ENCODE peak calls at places on chromosome 14, in seven cellular contexts. One of them, this sample, is unnamed.

GRCh38 chr14:64113279-64113678 is 180.9 kb downstream of the ESR2 start:
- DNase-seq in lower lobe of right lung: no peak
- DNase-seq in tibial artery: no peak
- DNase-seq in A549: no peak
- DNase-seq in suprapubic skin: no peak
- DNase-seq in colonic mucosa: peak
- DNase-seq in brain microvascular endothelial cell: no peak
- DNase-seq in this sample: no peak

GRCh38 chr14:65462411-65462810 is 49.9 kb downstream of the FUT8 start:
- DNase-seq in tibial artery: no peak
- DNase-seq in A549: no peak
- DNase-seq in suprapubic skin: no peak
- DNase-seq in colonic mucosa: no peak
- DNase-seq in lower lobe of right lung: no peak
- DNase-seq in brain microvascular endothelial cell: peak
- DNase-seq in this sample: peak

GRCh38 chr14:47539065-47539464 is 136.3 kb downstream of the MDGA2 start:
- DNase-seq in A549: peak
- DNase-seq in brain microvascular endothelial cell: peak
- DNase-seq in lower lobe of right lung: no peak
- DNase-seq in suprapubic skin: no peak
- DNase-seq in tibial artery: no peak
- DNase-seq in colonic mucosa: no peak
- DNase-seq in this sample: no peak

GRCh38 chr14:63986789-63987533 is 134.2 kb downstream of the SYNE2 start:
- DNase-seq in colonic mucosa: no peak
- DNase-seq in brain microvascular endothelial cell: peak
- DNase-seq in tibial artery: no peak
- DNase-seq in suprapubic skin: no peak
- DNase-seq in A549: peak
- DNase-seq in lower lobe of right lung: no peak
- DNase-seq in this sample: peak

GRCh38 chr14:104113631-104114420 is 24.6 kb upstream of the KIF26A start:
- DNase-seq in colonic mucosa: peak
- DNase-seq in lower lobe of right lung: no peak
- DNase-seq in tibial artery: no peak
- DNase-seq in A549: no peak
- DNase-seq in brain microvascular endothelial cell: no peak
- DNase-seq in suprapubic skin: peak
- DNase-seq in this sample: no peak

GRCh38 chr14:69963966-69964365 is 84.8 kb downstream of the SMOC1 start:
- DNase-seq in lower lobe of right lung: no peak
- DNase-seq in colonic mucosa: no peak
- DNase-seq in brain microvascular endothelial cell: no peak
- DNase-seq in tibial artery: no peak
- DNase-seq in suprapubic skin: no peak
- DNase-seq in A549: no peak
- DNase-seq in this sample: no peak

GRCh38 chr14:64038857-64039542 is 186.2 kb downstream of the SYNE2 start:
- DNase-seq in colonic mucosa: no peak
- DNase-seq in lower lobe of right lung: no peak
- DNase-seq in A549: no peak
- DNase-seq in tibial artery: no peak
- DNase-seq in brain microvascular endothelial cell: no peak
- DNase-seq in suprapubic skin: no peak
- DNase-seq in this sample: no peak

GRCh38 chr14:61575126-61575525 is 120.2 kb upstream of the HIF1A start:
- DNase-seq in A549: no peak
- DNase-seq in lower lobe of right lung: no peak
- DNase-seq in suprapubic skin: no peak
- DNase-seq in colonic mucosa: no peak
- DNase-seq in tibial artery: no peak
- DNase-seq in brain microvascular endothelial cell: no peak
- DNase-seq in this sample: no peak

GRCh38 chr14:36423430-36423829 is 96.6 kb downstream of the NKX2-1 start:
- DNase-seq in brain microvascular endothelial cell: no peak
- DNase-seq in lower lobe of right lung: no peak
- DNase-seq in tibial artery: no peak
- DNase-seq in A549: no peak
- DNase-seq in colonic mucosa: no peak
- DNase-seq in suprapubic skin: no peak
- DNase-seq in this sample: no peak

GRCh38 chr14:95835331-95835730 is 41.3 kb upstream of the TUNAR start:
- DNase-seq in lower lobe of right lung: no peak
- DNase-seq in brain microvascular endothelial cell: no peak
- DNase-seq in suprapubic skin: no peak
- DNase-seq in tibial artery: no peak
- DNase-seq in colonic mucosa: no peak
- DNase-seq in A549: no peak
- DNase-seq in this sample: no peak

GRCh38 chr14:72906316-72906715 is 12.4 kb upstream of the DPF3 start:
- DNase-seq in colonic mucosa: no peak
- DNase-seq in suprapubic skin: no peak
- DNase-seq in lower lobe of right lung: no peak
- DNase-seq in tibial artery: no peak
- DNase-seq in A549: no peak
- DNase-seq in brain microvascular endothelial cell: no peak
- DNase-seq in this sample: peak

GRCh38 chr14:91059576-91060471 is 617 bp downstream of the RPS6KA5 start:
- DNase-seq in suprapubic skin: peak
- DNase-seq in lower lobe of right lung: peak
- DNase-seq in A549: no peak
- DNase-seq in colonic mucosa: peak
- DNase-seq in brain microvascular endothelial cell: peak
- DNase-seq in tibial artery: peak
- DNase-seq in this sample: no peak

GRCh38 chr14:76997257-76997970 is 31.1 kb downstream of the IRF2BPL start:
- DNase-seq in tibial artery: no peak
- DNase-seq in suprapubic skin: no peak
- DNase-seq in A549: no peak
- DNase-seq in colonic mucosa: no peak
- DNase-seq in brain microvascular endothelial cell: no peak
- DNase-seq in lower lobe of right lung: no peak
- DNase-seq in this sample: no peak

GRCh38 chr14:33851931-33852330 is 98.9 kb downstream of the EGLN3 start:
- DNase-seq in colonic mucosa: no peak
- DNase-seq in A549: no peak
- DNase-seq in brain microvascular endothelial cell: no peak
- DNase-seq in tibial artery: no peak
- DNase-seq in lower lobe of right lung: no peak
- DNase-seq in suprapubic skin: no peak
- DNase-seq in this sample: no peak

GRCh38 chr14:21106506-21107359 is 5.9 kb downstream of the TMEM253 start:
- DNase-seq in colonic mucosa: peak
- DNase-seq in suprapubic skin: no peak
- DNase-seq in brain microvascular endothelial cell: peak
- DNase-seq in tibial artery: peak
- DNase-seq in A549: peak
- DNase-seq in lower lobe of right lung: peak
- DNase-seq in this sample: no peak

GRCh38 chr14:91573894-91574837 is 64.1 kb upstream of the PPP4R3A start:
- DNase-seq in brain microvascular endothelial cell: peak
- DNase-seq in lower lobe of right lung: peak
- DNase-seq in colonic mucosa: peak
- DNase-seq in A549: peak
- DNase-seq in tibial artery: peak
- DNase-seq in suprapubic skin: no peak
- DNase-seq in this sample: no peak

GRCh38 chr14:29521526-29522137 is 406.0 kb downstream of the PRKD1 start:
- DNase-seq in A549: no peak
- DNase-seq in colonic mucosa: no peak
- DNase-seq in tibial artery: no peak
- DNase-seq in brain microvascular endothelial cell: no peak
- DNase-seq in lower lobe of right lung: no peak
- DNase-seq in suprapubic skin: no peak
- DNase-seq in this sample: no peak

GRCh38 chr14:77099425-77100167 is 1.5 kb downstream of the CIPC start:
- DNase-seq in tibial artery: no peak
- DNase-seq in brain microvascular endothelial cell: peak
- DNase-seq in lower lobe of right lung: no peak
- DNase-seq in A549: no peak
- DNase-seq in suprapubic skin: no peak
- DNase-seq in colonic mucosa: peak
- DNase-seq in this sample: peak

GRCh38 chr14:102008891-102009290 is 44.5 kb downstream of the DYNC1H1 start:
- DNase-seq in colonic mucosa: no peak
- DNase-seq in lower lobe of right lung: no peak
- DNase-seq in suprapubic skin: no peak
- DNase-seq in brain microvascular endothelial cell: no peak
- DNase-seq in tibial artery: no peak
- DNase-seq in A549: no peak
- DNase-seq in this sample: no peak

GRCh38 chr14:52266179-52266578 is 1.3 kb upstream of the PTGDR start:
- DNase-seq in brain microvascular endothelial cell: peak
- DNase-seq in tibial artery: peak
- DNase-seq in lower lobe of right lung: no peak
- DNase-seq in suprapubic skin: no peak
- DNase-seq in A549: no peak
- DNase-seq in colonic mucosa: no peak
- DNase-seq in this sample: no peak

GRCh38 chr14:97180304-97181200 is 383.4 kb downstream of the VRK1 start:
- DNase-seq in A549: peak
- DNase-seq in suprapubic skin: no peak
- DNase-seq in brain microvascular endothelial cell: peak
- DNase-seq in tibial artery: no peak
- DNase-seq in colonic mucosa: no peak
- DNase-seq in lower lobe of right lung: no peak
- DNase-seq in this sample: no peak

GRCh38 chr14:89504602-89505320 is 87.7 kb upstream of the FOXN3 start:
- DNase-seq in suprapubic skin: no peak
- DNase-seq in brain microvascular endothelial cell: peak
- DNase-seq in lower lobe of right lung: peak
- DNase-seq in tibial artery: no peak
- DNase-seq in A549: no peak
- DNase-seq in colonic mucosa: no peak
- DNase-seq in this sample: no peak

GRCh38 chr14:98369344-98369743 is 902.7 kb downstream of the BCL11B start:
- DNase-seq in suprapubic skin: no peak
- DNase-seq in tibial artery: no peak
- DNase-seq in colonic mucosa: no peak
- DNase-seq in brain microvascular endothelial cell: no peak
- DNase-seq in lower lobe of right lung: no peak
- DNase-seq in A549: no peak
- DNase-seq in this sample: no peak

GRCh38 chr14:39182770-39183684 is 8.0 kb downstream of the PNN start:
- DNase-seq in colonic mucosa: no peak
- DNase-seq in brain microvascular endothelial cell: no peak
- DNase-seq in suprapubic skin: no peak
- DNase-seq in lower lobe of right lung: no peak
- DNase-seq in tibial artery: no peak
- DNase-seq in A549: no peak
- DNase-seq in this sample: no peak

GRCh38 chr14:39181693-39182047 is 6.6 kb downstream of the PNN start:
- DNase-seq in colonic mucosa: no peak
- DNase-seq in suprapubic skin: no peak
- DNase-seq in brain microvascular endothelial cell: no peak
- DNase-seq in tibial artery: no peak
- DNase-seq in lower lobe of right lung: no peak
- DNase-seq in A549: no peak
- DNase-seq in this sample: no peak

GRCh38 chr14:39180553-39180952 is 5.5 kb downstream of the PNN start:
- DNase-seq in tibial artery: no peak
- DNase-seq in brain microvascular endothelial cell: no peak
- DNase-seq in suprapubic skin: no peak
- DNase-seq in colonic mucosa: no peak
- DNase-seq in lower lobe of right lung: no peak
- DNase-seq in A549: no peak
- DNase-seq in this sample: no peak

GRCh38 chr14:39179042-39179441 is 4.0 kb downstream of the PNN start:
- DNase-seq in lower lobe of right lung: no peak
- DNase-seq in suprapubic skin: no peak
- DNase-seq in A549: no peak
- DNase-seq in tibial artery: no peak
- DNase-seq in brain microvascular endothelial cell: no peak
- DNase-seq in colonic mucosa: no peak
- DNase-seq in this sample: no peak

DNA sequence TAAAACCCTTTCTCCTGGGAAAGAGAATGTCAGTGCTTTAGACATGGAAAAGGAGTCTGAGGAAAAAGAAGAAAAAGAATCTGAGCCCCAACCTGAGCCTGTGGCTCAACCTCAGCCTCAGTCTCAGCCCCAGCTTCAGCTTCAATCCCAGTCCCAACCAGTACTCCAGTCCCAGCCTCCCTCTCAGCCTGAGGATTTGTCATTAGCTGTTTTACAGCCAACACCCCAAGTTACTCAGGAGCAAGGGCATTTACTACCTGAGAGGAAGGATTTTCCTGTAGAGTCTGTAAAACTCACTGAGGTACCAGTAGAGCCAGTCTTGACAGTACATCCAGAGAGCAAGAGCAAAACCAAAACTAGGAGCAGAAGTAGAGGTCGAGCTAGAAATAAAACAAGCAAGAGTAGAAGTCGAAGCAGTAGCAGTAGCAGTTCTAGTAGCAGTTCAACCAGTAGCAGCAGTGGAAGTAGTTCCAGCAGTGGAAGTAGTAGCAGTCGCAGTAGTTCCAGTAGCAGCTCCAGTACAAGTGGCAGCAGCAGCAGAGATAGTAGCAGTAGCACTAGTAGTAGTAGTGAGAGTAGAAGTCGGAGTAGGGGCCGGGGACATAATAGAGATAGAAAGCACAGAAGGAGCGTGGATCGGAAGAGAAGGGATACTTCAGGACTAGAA is 6.1 kb downstream of the PNN start:
- DNase-seq in tibial artery: no peak
- DNase-seq in suprapubic skin: no peak
- DNase-seq in colonic mucosa: no peak
- DNase-seq in lower lobe of right lung: no peak
- DNase-seq in brain microvascular endothelial cell: no peak
- DNase-seq in A549: no peak
- DNase-seq in this sample: no peak
- TF ChIP-seq CTCF in tibial artery: no peak
- TF ChIP-seq CTCF in suprapubic skin: no peak
- TF ChIP-seq CTCF in colonic mucosa: no peak
- TF ChIP-seq CTCF in lower lobe of right lung: no peak
- TF ChIP-seq CTCF in brain microvascular endothelial cell: no peak
- TF ChIP-seq CTCF in A549: no peak
- TF ChIP-seq CTCF in this sample: no peak

GRCh38 chr14:24440606-24441399 is 1.8 kb downstream of the SDR39U1 start:
- DNase-seq in colonic mucosa: no peak
- DNase-seq in tibial artery: no peak
- DNase-seq in A549: no peak
- DNase-seq in brain microvascular endothelial cell: no peak
- DNase-seq in suprapubic skin: no peak
- DNase-seq in lower lobe of right lung: no peak
- DNase-seq in this sample: no peak
- H3K27ac ChIP-seq in colonic mucosa: no peak
- H3K27ac ChIP-seq in tibial artery: no peak
- H3K27ac ChIP-seq in A549: peak
- H3K27ac ChIP-seq in brain microvascular endothelial cell: no peak
- H3K27ac ChIP-seq in suprapubic skin: peak
- H3K27ac ChIP-seq in lower lobe of right lung: peak
- H3K27ac ChIP-seq in this sample: no peak

GRCh38 chr14:71130491-71131179 is 223.4 kb downstream of the PCNX1 start:
- DNase-seq in tibial artery: no peak
- DNase-seq in brain microvascular endothelial cell: peak
- DNase-seq in A549: no peak
- DNase-seq in suprapubic skin: no peak
- DNase-seq in colonic mucosa: no peak
- DNase-seq in lower lobe of right lung: no peak
- DNase-seq in this sample: peak
- H3K4me3 ChIP-seq in tibial artery: no peak
- H3K4me3 ChIP-seq in brain microvascular endothelial cell: peak
- H3K4me3 ChIP-seq in A549: no peak
- H3K4me3 ChIP-seq in suprapubic skin: no peak
- H3K4me3 ChIP-seq in colonic mucosa: no peak
- H3K4me3 ChIP-seq in lower lobe of right lung: no peak
- H3K4me3 ChIP-seq in this sample: peak

GRCh38 chr14:59707778-59708635 is 131.4 kb upstream of the CCDC175 start:
- DNase-seq in A549: no peak
- DNase-seq in colonic mucosa: no peak
- DNase-seq in brain microvascular endothelial cell: no peak
- DNase-seq in lower lobe of right lung: no peak
- DNase-seq in suprapubic skin: no peak
- DNase-seq in tibial artery: no peak
- DNase-seq in this sample: no peak
- TF ChIP-seq CTCF in A549: no peak
- TF ChIP-seq CTCF in colonic mucosa: no peak
- TF ChIP-seq CTCF in brain microvascular endothelial cell: no peak
- TF ChIP-seq CTCF in lower lobe of right lung: no peak
- TF ChIP-seq CTCF in suprapubic skin: no peak
- TF ChIP-seq CTCF in tibial artery: peak
- TF ChIP-seq CTCF in this sample: no peak

This sample was measured in AG04450.